ENCODE peak calls at places on chromosomes 5 and 9, in seven cellular contexts. C, I, H, Q, E, X and T are unnamed samples.

GRCh38 chr5:1548702-1549523 is 25.2 kb upstream of the LPCAT1 start:
- DNase-seq in E (no peak), Q (no peak), X (no peak), H (peak; percentile 53), C (no peak), I (no peak), T (peak; percentile 84)

GRCh38 chr5:22908129-22908528 is 55.0 kb upstream of the CDH12 start:
- DNase-seq in X (no peak), E (no peak), H (no peak), C (no peak), I (no peak), Q (no peak), T (no peak)

GRCh38 chr9:129667378-129667777 is 1.9 kb downstream of the PRRX2 start:
- DNase-seq in Q (no peak), H (no peak), E (no peak), X (no peak), C (no peak), I (no peak), T (no peak)

GRCh38 chr9:115211413-115212204 is 93.7 kb upstream of the TNC start:
- DNase-seq in I (no peak), H (no peak), X (no peak), C (no peak), E (no peak), Q (no peak), T (no peak)

GRCh38 chr9:90967171-90967570 is 165.6 kb downstream of the SYK start:
- DNase-seq in E (no peak), H (no peak), Q (no peak), X (no peak), I (no peak), C (no peak), T (no peak)

GRCh38 chr5:122341087-122341486 is 29.1 kb downstream of the SNCAIP start:
- DNase-seq in E (no peak), H (no peak), Q (no peak), C (no peak), X (no peak), I (no peak), T (no peak)

GRCh38 chr5:36948041-36948440 is 71.5 kb downstream of the NIPBL start:
- DNase-seq in C (no peak), I (no peak), E (no peak), H (no peak), Q (no peak), X (no peak), T (no peak)

GRCh38 chr5:172336666-172337310 is 53.2 kb upstream of the UBTD2 start:
- DNase-seq in Q (no peak), E (no peak), H (no peak), I (no peak), X (no peak), C (no peak), T (no peak)

GRCh38 chr9:133419005-133419404 is 1.2 kb upstream of the REXO4 start:
- DNase-seq in I (no peak), Q (no peak), X (no peak), E (no peak), H (no peak), C (peak; percentile 29), T (no peak)

GRCh38 chr5:157280927-157281326 is 15.0 kb downstream of the CYFIP2 start:
- DNase-seq in H (no peak), C (no peak), X (no peak), I (no peak), Q (no peak), E (no peak), T (no peak)

GRCh38 chr5:65802080-65802479 is 80.1 kb downstream of the NLN start:
- DNase-seq in Q (no peak), X (no peak), I (no peak), E (no peak), H (no peak), C (no peak), T (no peak)

GRCh38 chr5:1217596-1218206 is 7.5 kb upstream of the SLC6A18 start:
- DNase-seq in X (no peak), Q (no peak), H (no peak), I (no peak), E (no peak), C (peak; percentile 73), T (no peak)

GRCh38 chr9:36878161-36878560 is 155.9 kb downstream of the PAX5 start:
- DNase-seq in I (no peak), Q (no peak), X (no peak), H (no peak), E (no peak), C (no peak), T (no peak)

GRCh38 chr5:31854625-31855526 is 215.9 kb downstream of the PDZD2 start:
- DNase-seq in X (peak; percentile 13), H (peak; percentile 75), C (peak; percentile 90), E (peak; percentile 66), Q (peak; percentile 20), I (peak; percentile 44), T (peak; percentile 85)
- TF ChIP-seq CTCF in X (no peak), H (no peak), C (peak; percentile 53), E (no peak), Q (peak; percentile 45), I (no peak), T (peak; percentile 53)

DNA sequence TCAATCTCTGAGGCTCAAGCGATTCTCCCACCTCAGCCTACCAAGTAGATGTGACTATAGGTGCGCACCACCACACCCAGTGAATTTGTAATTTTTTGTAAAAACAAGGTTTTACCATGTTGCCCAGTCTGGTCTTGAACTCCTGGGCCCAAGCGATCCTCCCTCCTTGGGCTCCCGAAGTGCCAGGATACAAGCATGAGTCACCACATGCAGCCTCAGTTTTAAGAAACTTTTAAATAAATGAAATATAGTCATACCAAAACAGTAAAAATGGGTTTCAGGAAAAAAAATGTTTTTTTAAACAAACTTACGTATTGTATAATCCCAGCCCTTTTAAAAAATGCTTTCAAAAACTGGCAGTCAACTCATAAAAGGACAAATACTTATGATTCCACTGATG is 26.6 kb downstream of the FXN start:
- DNase-seq in Q (no peak), C (no peak), I (no peak), E (no peak), X (no peak), H (no peak), T (no peak)
- TF ChIP-seq CTCF in Q (no peak), C (no peak), I (no peak), E (no peak), X (no peak), H (no peak), T (no peak)

DNA sequence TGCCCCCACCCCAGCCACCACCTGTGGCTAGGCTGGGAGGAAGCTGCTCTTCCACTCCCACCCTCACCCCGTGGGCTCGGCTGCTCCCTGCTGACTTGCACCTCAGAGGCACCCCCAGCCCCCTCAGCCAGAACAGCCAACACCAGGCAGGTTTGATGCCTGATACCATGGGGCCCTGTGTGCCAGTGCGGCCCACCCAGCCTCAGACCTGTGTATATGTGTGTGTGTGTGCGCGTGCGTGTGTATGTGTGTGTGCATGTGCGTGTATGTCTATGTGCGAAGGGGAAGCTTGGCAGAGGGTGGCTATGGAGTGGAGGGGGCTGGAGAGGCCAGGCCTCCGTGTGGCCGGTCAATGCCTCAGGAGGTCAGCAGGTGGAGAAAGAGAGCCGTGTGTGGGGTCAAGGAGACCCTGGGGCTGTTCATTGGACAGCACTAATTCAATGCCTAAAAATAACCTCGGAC is 16.6 kb upstream of the DAB2IP start:
- DNase-seq in C (peak; percentile 90), E (peak; percentile 70), Q (peak; percentile 46), X (peak; percentile 50), H (no peak), I (peak; percentile 37), T (no peak)
- TF ChIP-seq CTCF in C (peak; percentile 88), E (peak; percentile 37), Q (peak; percentile 72), X (peak; percentile 61), H (no peak), I (peak; percentile 36), T (peak; percentile 62)

GRCh38 chr9:136110082-136111061 is 8.3 kb downstream of the TMEM250 start:
- DNase-seq in X (no peak), C (peak; percentile 79), H (no peak), E (no peak), I (no peak), Q (no peak), T (no peak)
- TF ChIP-seq CTCF in X (peak; percentile 34), C (peak; percentile 58), H (no peak), E (no peak), I (no peak), Q (no peak), T (peak; percentile 56)

GRCh38 chr9:19408693-19409405 is at the start of gene ACER2:
- DNase-seq in Q (peak; percentile 90), H (peak; percentile 96), C (peak; percentile 99), E (peak; percentile 98), I (peak; percentile 92), X (peak; percentile 97), T (peak; percentile 96)
- TF ChIP-seq CTCF in Q (no peak), H (no peak), C (peak; percentile 22), E (no peak), I (no peak), X (no peak), T (peak; percentile 41)

GRCh38 chr9:3330792-3331420 is 194.9 kb downstream of the RFX3 start:
- DNase-seq in H (no peak), Q (peak; percentile 37), I (no peak), X (no peak), C (no peak), E (no peak), T (no peak)

GRCh38 chr9:3336951-3337350 is 188.8 kb downstream of the RFX3 start:
- DNase-seq in Q (no peak), C (no peak), I (no peak), H (no peak), X (no peak), E (no peak), T (no peak)

GRCh38 chr9:3329361-3329760 is 196.4 kb downstream of the RFX3 start:
- DNase-seq in C (no peak), E (no peak), H (no peak), X (no peak), Q (no peak), I (no peak), T (no peak)

GRCh38 chr9:3332802-3333201 is 193.0 kb downstream of the RFX3 start:
- DNase-seq in I (no peak), E (no peak), Q (no peak), C (no peak), X (no peak), H (no peak), T (no peak)

DNA sequence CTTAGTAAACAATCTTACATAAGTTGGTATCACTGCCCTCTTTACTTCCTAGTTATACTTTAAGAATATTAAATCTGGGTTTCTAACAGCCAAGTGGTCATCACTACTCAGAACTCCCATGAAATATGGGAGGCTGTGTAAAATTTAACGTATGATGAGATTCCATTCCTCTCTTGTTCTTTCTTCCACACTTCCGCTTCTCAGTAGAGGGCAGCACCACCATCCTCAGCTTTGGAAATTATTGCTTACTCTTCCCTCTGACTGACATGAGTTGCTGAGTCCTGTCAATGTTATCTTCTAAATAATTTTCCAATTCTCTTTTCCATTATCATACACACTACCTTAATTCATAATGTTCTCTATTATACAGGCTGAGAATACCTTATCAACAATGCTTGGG is 194.0 kb downstream of the RFX3 start:
- DNase-seq in C (peak; percentile 51), H (no peak), E (peak; percentile 12), I (peak; percentile 1), Q (peak; percentile 27), X (no peak), T (no peak)
- TF ChIP-seq CTCF in C (peak; percentile 69), H (no peak), E (no peak), I (no peak), Q (peak; percentile 44), X (peak; percentile 47), T (peak; percentile 43)